ENCODE peak calls at places on chromosomes 7 and 10, in ten cellular contexts. Z is right atrium auricular region, N is heart right ventricle, Y is neural progenitor cell, U is gastrocnemius medialis, O is foreskin keratinocyte, Q is tibial artery, I is RWPE1, M is GM23338, G is A549. F is an unnamed sample.

GRCh38 chr10:13808556-13809391 is 222.0 kb downstream of the PRPF18 start:
- DNase-seq in Z (no peak), N (no peak), Y (no peak), U (no peak), O (no peak), Q (no peak), I (no peak), M (no peak), G (no peak), F (no peak)

GRCh38 chr7:6691609-6692106 is 15.1 kb downstream of the ZNF12 start:
- DNase-seq in Z (no peak), N (no peak), Y (no peak), U (no peak), O (peak), Q (no peak), I (no peak), M (peak), G (no peak), F (no peak)

GRCh38 chr7:98294326-98294725 is 12.8 kb downstream of the BRI3 start:
- DNase-seq in Z (no peak), N (no peak), Y (no peak), U (no peak), O (no peak), Q (no peak), I (no peak), M (no peak), G (no peak), F (no peak)

GRCh38 chr10:68876246-68876918 is 24.7 kb upstream of the DDX50 start:
- DNase-seq in Z (no peak), N (no peak), Y (peak), U (no peak), O (no peak), Q (no peak), I (no peak), M (no peak), G (no peak), F (no peak)

GRCh38 chr10:10540383-10540782 is 477.3 kb upstream of the CELF2 start:
- DNase-seq in Z (no peak), N (no peak), Y (no peak), U (no peak), O (no peak), Q (no peak), I (no peak), M (no peak), G (no peak), F (no peak)

GRCh38 chr7:12493407-12493806 is 77.1 kb upstream of the SCIN start:
- DNase-seq in Z (no peak), N (no peak), Y (no peak), U (no peak), O (no peak), Q (no peak), I (no peak), M (no peak), G (no peak), F (no peak)

GRCh38 chr10:126839094-126839761 is 66.0 kb upstream of the DOCK1 start:
- DNase-seq in Z (no peak), N (no peak), Y (no peak), U (no peak), O (no peak), Q (no peak), I (no peak), M (peak), G (no peak), F (no peak)

GRCh38 chr7:90955641-90956207 is 308.5 kb upstream of the FZD1 start:
- DNase-seq in Z (no peak), N (no peak), Y (no peak), U (no peak), O (no peak), Q (no peak), I (no peak), M (peak), G (no peak), F (no peak)

GRCh38 chr10:114482915-114483314 is 78.6 kb upstream of the AFAP1L2 start:
- DNase-seq in Z (no peak), N (no peak), Y (no peak), U (peak), O (no peak), Q (peak), I (no peak), M (no peak), G (no peak), F (no peak)

GRCh38 chr10:7317799-7318446 is 92.9 kb downstream of the SFMBT2 start:
- DNase-seq in Z (no peak), N (no peak), Y (no peak), U (no peak), O (no peak), Q (no peak), I (no peak), M (no peak), G (no peak), F (no peak)

GRCh38 chr10:10869592-10869991 is 148.1 kb upstream of the CELF2 start:
- DNase-seq in Z (no peak), N (no peak), Y (no peak), U (no peak), O (peak), Q (no peak), I (peak), M (no peak), G (no peak), F (no peak)

GRCh38 chr10:131855763-131856401 is 44.9 kb upstream of the PPP2R2D start:
- DNase-seq in Z (no peak), N (no peak), Y (no peak), U (no peak), O (no peak), Q (peak), I (no peak), M (no peak), G (no peak), F (no peak)

GRCh38 chr10:116880716-116881440 is 31.6 kb downstream of the ENO4 start:
- DNase-seq in Z (no peak), N (no peak), Y (peak), U (no peak), O (no peak), Q (no peak), I (no peak), M (no peak), G (no peak), F (no peak)

GRCh38 chr7:95690367-95690947 is 81.9 kb upstream of the DYNC1I1 start:
- DNase-seq in Z (no peak), N (no peak), Y (peak), U (no peak), O (peak), Q (no peak), I (no peak), M (peak), G (peak), F (no peak)

GRCh38 chr7:84040365-84040764 is 154.2 kb downstream of the SEMA3A start:
- DNase-seq in Z (no peak), N (no peak), Y (peak), U (no peak), O (no peak), Q (no peak), I (no peak), M (no peak), G (no peak), F (no peak)

DNA sequence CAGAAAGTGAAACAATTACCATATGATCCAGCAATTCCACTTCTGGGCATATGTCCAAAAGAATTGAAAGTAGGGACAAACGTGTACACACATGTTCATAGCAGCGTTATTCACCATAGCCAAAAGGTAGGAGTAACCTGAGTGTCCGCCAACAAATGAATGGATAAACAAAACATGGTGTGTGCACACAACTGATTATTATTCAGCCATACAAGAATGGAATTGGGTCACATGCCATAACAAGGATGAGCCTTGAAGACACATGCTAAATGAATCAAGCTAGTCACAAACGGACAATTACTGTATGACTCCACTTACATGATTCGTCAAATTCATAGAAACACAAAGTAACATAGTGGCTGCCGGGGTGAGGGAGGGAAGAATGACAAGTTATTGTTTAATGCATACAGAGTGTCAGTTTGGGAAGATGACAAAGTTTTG is 4.1 kb upstream of the OIT3 start:
- DNase-seq in Z (no peak), N (no peak), Y (no peak), U (no peak), O (peak), Q (no peak), I (peak), M (no peak), G (no peak), F (no peak)
- TF ChIP-seq CTCF in Z (no peak), N (no peak), Y (no peak), U (no peak), O (no peak), Q (no peak), I (no peak), M (no peak), G (no peak), F (no peak)

GRCh38 chr7:100586266-100587025 is at the start of gene FBXO24:
- DNase-seq in Z (peak), N (peak), Y (peak), U (peak), O (peak), Q (peak), I (peak), M (peak), G (peak), F (peak)
- H3K27ac ChIP-seq in Z (peak), N (peak), Y (peak), U (peak), O (peak), Q (peak), I (peak), M (peak), G (peak), F (peak)

DNA sequence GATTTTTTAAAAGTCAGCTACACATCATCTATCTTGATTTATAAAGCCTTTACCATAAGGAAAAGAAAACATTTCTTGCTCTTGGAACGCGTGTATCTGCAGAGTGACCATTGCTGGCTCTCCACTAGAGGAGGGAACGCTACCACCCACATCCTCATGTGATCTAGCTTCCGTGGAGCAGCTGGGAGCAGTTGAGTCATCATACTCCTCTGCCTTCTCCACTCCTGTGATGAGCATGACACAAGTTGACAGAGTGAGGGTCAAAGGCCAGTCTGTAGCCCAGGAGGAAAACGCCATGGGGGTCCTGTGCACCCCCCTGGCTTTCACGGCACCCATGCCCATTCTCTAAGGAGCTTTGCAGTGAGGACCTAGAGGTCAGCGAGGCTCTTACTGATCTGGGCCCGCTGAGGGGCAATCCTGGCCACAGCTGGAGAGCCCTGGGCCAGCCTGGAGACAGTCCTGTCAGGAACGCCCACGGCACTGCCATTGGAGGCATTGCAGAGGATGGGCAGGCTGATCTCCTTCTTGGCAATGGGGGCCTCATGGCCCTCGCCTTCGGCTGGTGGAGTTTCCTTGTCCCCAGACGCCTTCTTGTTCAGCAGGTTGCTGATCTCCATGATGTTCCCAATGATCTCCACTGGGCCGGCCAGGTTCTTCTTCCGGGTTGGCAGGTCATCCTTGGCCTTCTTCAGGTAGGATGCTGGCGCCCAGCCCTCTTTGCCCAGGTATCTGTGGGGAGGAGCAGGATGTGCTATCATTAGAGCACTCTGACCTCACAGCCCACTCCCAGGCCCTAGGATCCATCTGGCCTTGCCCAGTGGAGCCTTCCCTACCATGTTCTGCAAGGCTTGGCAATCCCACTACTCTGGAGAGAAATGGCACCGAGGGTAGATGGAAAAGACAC is 119.2 kb downstream of the NEURL1 start:
- DNase-seq in Z (no peak), N (peak), Y (no peak), U (peak), O (no peak), Q (no peak), I (no peak), M (no peak), G (no peak), F (no peak)
- TF ChIP-seq CTCF in Z (no peak), N (no peak), Y (no peak), U (no peak), O (no peak), Q (peak), I (no peak), M (no peak), G (no peak), F (no peak)

DNA sequence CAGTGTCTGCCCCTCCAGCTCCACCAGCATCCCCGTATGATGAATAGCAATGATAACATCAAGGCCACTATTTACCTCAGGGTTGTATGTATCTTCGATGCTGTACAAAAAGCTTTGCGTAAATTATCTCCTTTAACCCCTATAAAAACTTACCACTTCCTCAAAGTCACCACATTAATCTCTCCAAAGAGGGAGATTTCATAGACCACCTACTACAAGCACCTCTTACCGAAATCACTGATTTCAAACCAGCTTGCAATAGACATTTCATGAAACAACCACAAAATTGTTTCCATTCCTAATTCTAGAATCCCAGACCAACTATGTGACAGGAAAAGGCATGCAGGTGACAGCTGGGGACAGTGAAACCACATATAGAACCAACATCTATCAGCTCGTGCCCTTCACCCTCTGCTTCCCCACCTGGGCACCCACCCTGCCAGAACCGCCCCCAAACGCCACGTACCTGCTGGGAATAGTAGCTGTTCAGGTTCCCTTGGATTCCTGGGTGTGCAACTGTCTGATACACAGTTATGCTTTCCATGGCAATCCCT is 20.1 kb upstream of the MMP21 start:
- DNase-seq in Z (no peak), N (no peak), Y (no peak), U (no peak), O (no peak), Q (no peak), I (no peak), M (no peak), G (no peak), F (no peak)
- H3K27ac ChIP-seq in Z (peak), N (no peak), Y (no peak), U (no peak), O (no peak), Q (no peak), I (no peak), M (no peak), G (no peak), F (no peak)

GRCh38 chr10:3573498-3573897 is 211.5 kb downstream of the KLF6 start:
- DNase-seq in Z (no peak), N (no peak), Y (no peak), U (peak), O (no peak), Q (no peak), I (no peak), M (no peak), G (no peak), F (no peak)
- TF ChIP-seq CTCF in Z (no peak), N (no peak), Y (no peak), U (no peak), O (no peak), Q (no peak), I (no peak), M (no peak), G (no peak), F (no peak)

GRCh38 chr7:77727936-77728701 is 31.9 kb downstream of the RSBN1L start:
- DNase-seq in Z (no peak), N (no peak), Y (peak), U (no peak), O (peak), Q (no peak), I (peak), M (peak), G (no peak), F (no peak)
- H3K27ac ChIP-seq in Z (no peak), N (no peak), Y (peak), U (peak), O (no peak), Q (peak), I (peak), M (peak), G (no peak), F (no peak)

DNA sequence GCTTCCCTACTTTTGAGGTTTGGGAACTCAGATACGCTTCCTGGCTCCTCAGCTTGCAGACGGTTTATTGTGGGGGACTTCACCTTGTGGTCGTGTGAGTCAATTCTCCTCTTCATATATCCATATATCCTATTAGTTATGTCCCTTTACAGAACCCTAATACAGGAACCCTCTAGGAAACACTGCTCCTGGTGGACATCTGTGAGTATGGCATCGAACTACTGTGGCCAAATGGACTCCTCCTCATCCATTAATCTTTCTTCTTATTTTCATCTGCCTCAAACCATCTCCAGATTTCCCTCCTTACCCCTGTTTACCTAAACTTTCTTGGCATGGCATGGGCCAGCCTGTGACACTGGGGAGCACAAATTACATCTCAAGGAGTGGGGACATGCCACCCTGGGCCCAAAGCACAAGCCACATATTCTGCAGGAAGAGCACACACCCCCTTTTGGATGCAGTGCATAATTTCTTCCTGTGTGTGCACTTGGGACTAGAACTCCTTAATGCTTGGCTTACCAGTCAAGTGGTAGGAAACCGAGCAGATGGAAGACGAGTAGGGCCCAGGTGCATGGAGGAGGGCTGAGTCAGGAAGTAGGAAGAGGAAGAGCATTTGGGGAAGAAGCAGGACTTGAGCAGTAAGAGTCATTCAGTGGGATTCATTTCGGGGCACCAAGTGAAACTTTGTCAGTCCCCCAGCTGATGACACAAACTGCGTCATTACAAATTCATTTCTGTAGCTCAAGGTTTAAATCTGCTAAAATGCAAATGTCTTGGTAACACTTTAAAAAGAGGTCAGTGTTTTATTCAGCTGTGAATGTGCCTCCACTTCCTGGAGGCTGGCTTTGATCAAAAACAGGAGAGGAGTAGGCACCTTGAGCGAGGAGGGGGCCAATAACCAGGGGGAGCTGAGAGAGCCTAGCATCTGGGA is 80.8 kb upstream of the PLXNA4 start:
- DNase-seq in Z (no peak), N (no peak), Y (peak), U (no peak), O (no peak), Q (no peak), I (peak), M (peak), G (peak), F (no peak)
- TF ChIP-seq CTCF in Z (peak), N (peak), Y (peak), U (no peak), O (peak), Q (no peak), I (peak), M (peak), G (no peak), F (peak)

DNA sequence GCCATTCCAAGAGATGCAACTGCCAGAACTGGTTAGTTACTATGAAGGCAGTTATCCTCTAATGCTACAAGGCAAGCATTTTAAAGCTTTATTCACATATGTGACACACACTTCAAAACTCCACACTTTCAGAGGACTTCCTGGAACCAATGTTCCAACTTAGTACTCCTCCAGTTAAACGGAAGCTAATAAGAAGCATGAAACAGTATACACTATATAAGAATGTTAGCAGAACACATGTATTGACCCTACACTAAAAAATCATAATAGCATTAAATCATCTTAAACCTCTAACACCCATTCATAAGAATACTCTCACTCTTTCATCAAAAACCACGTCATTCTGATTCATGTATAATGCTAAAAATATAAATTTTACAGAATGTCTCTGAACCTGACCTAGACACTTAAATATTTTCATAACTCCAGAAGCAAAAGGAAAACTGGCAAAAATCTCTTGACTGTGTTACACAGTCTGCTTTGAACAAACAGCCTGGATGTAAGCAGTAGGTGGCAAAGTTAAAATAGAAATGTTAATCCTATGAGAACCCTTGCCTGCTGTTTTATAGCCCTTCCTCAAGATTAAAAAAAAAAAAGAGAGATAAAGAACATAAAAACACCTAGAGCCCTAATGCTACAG is 135.0 kb downstream of the SEMA3C start:
- DNase-seq in Z (no peak), N (no peak), Y (no peak), U (no peak), O (peak), Q (no peak), I (peak), M (no peak), G (no peak), F (no peak)
- H3K27ac ChIP-seq in Z (peak), N (peak), Y (no peak), U (peak), O (peak), Q (peak), I (no peak), M (no peak), G (peak), F (peak)

DNA sequence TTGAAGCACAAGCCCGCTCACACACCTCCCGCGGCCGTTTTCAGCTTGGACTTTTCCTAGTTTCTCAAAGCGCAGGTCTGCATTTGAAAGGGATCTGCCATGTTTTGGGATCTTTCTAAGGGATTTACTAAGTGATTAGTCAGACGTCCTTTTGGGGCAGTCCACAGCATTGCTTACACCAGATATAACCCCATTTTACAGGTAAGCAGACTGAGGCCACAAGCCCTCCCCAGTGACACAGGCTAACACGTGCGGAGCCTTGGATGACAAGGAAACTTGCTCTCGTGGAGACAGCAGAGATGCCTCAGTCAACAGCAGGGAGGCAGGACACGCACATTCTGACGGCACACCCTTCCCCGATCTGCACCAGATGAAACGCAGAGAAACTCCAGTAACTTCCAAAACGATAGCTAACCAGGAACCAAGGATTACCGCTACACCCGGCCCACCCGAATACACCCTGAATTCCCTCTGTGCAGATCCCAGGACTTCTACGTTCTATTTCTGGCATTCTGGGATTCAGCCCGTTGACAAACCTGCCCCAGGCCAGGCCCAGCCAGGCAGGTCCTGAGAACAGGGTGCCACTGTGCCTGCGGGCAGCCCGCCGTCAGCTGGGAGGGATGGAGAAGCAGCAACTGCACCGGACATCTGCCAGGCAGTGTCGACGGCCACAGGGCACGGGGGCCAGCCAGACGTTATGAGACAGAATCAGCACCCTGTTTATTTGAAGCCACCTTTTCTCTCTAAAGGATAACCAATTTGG is 27.9 kb downstream of the FOXL3 start:
- DNase-seq in Z (no peak), N (no peak), Y (no peak), U (no peak), O (no peak), Q (no peak), I (no peak), M (no peak), G (no peak), F (no peak)
- TF ChIP-seq CTCF in Z (no peak), N (no peak), Y (no peak), U (no peak), O (no peak), Q (no peak), I (no peak), M (no peak), G (no peak), F (no peak)

F was measured in thoracic aorta.